ENCODE peak calls at places on chromosomes 16 and 17, in six cellular contexts. K is skeletal muscle cell, M is heart left ventricle, A is H4, B is BJ, V is WTC11. D is an unnamed sample.
A peak's percentile ranks its signal among the peaks of the same experiment; 100 is the strongest.

GRCh38 chr16:73216932-73217331 is 169.0 kb upstream of the ZFHX3 start:
- DNase-seq in K (no peak), A (no peak), B (no peak), M (no peak), V (no peak), D (no peak)

GRCh38 chr17:48604770-48605329 is at the start of gene HOXB6:
- DNase-seq in V (no peak), B (no peak), M (no peak), A (peak; percentile 69), K (no peak), D (no peak)

GRCh38 chr17:6048486-6048885 is 21.7 kb upstream of the WSCD1 start:
- DNase-seq in A (no peak), B (no peak), M (no peak), K (no peak), V (no peak), D (no peak)

GRCh38 chr17:78275355-78275754 is 43.9 kb downstream of the TMEM235 start:
- DNase-seq in V (no peak), B (no peak), K (no peak), A (no peak), M (no peak), D (no peak)

GRCh38 chr17:71975998-71976649 is 144.7 kb upstream of the SOX9 start:
- DNase-seq in V (peak; percentile 14), K (peak; percentile 89), A (peak; percentile 96), M (peak; percentile 69), B (peak; percentile 86), D (peak; percentile 70)

GRCh38 chr16:67161595-67162058 is 1.9 kb downstream of the FBXL8 start:
- DNase-seq in V (no peak), M (no peak), K (no peak), B (no peak), A (no peak), D (no peak)

GRCh38 chr17:37829446-37830142 is 84.7 kb upstream of the HNF1B start:
- DNase-seq in M (no peak), B (no peak), A (no peak), K (no peak), V (no peak), D (no peak)

GRCh38 chr16:79163666-79164377 is 436.7 kb downstream of the MAF start:
- DNase-seq in A (peak; percentile 47), K (no peak), M (no peak), B (no peak), V (no peak), D (no peak)

GRCh38 chr17:17042851-17043667 is 802 bp downstream of the MPRIP start:
- DNase-seq in K (no peak), M (no peak), V (no peak), B (no peak), A (no peak), D (no peak)

GRCh38 chr17:79808763-79809529 is 12.1 kb upstream of the CBX8 start:
- DNase-seq in K (no peak), M (no peak), V (no peak), B (no peak), A (peak; percentile 48), D (no peak)

GRCh38 chr16:23700093-23700492 is 12.9 kb downstream of the ERN2 start:
- DNase-seq in V (no peak), K (no peak), M (no peak), A (no peak), B (no peak), D (no peak)

GRCh38 chr17:17057057-17057551 is 14.8 kb downstream of the MPRIP start:
- DNase-seq in B (no peak), M (no peak), A (no peak), V (peak; percentile 10), K (no peak), D (no peak)

GRCh38 chr17:49469831-49470568 is 25.1 kb upstream of the NGFR start:
- DNase-seq in M (peak; percentile 17), K (no peak), B (no peak), A (no peak), V (peak; percentile 67), D (peak; percentile 31)

GRCh38 chr16:69314534-69314933 is 3.4 kb downstream of the VPS4A start:
- DNase-seq in A (no peak), V (no peak), M (no peak), K (no peak), B (no peak), D (no peak)

GRCh38 chr17:30104575-30105339 is 11.9 kb upstream of the NSRP1 start:
- DNase-seq in V (peak; percentile 78), B (no peak), K (peak; percentile 34), M (peak; percentile 78), A (peak; percentile 76), D (peak; percentile 33)

GRCh38 chr16:81128726-81129524 is 32.7 kb upstream of the GCSH start:
- DNase-seq in M (no peak), V (no peak), K (no peak), A (no peak), B (no peak), D (no peak)

GRCh38 chr17:75689441-75689873 is 22.3 kb downstream of the SAP30BP start:
- DNase-seq in K (no peak), M (no peak), V (no peak), B (no peak), A (no peak), D (no peak)

GRCh38 chr16:82603784-82604411 is 22.9 kb upstream of the CDH13 start:
- DNase-seq in A (peak; percentile 45), M (peak; percentile 52), K (peak; percentile 30), B (no peak), V (peak; percentile 59), D (peak; percentile 48)

GRCh38 chr17:44223574-44224046 is 4.1 kb upstream of the UBTF start:
- DNase-seq in K (no peak), V (no peak), M (no peak), A (no peak), B (no peak), D (peak; percentile 25)

GRCh38 chr17:20852541-20853370 is 190.1 kb downstream of the USP22 start:
- DNase-seq in V (peak; percentile 66), K (no peak), A (peak; percentile 25), M (peak; percentile 21), B (no peak), D (no peak)

GRCh38 chr17:73999246-73999645 is 204.2 kb upstream of the RPL38 start:
- DNase-seq in A (no peak), V (no peak), B (no peak), M (no peak), K (no peak), D (no peak)

GRCh38 chr17:57331423-57331822 is 75.1 kb downstream of the MSI2 start:
- DNase-seq in A (no peak), M (no peak), V (no peak), B (no peak), K (no peak), D (no peak)

GRCh38 chr17:77456951-77457548 is 316.3 kb downstream of the SEC14L1 start:
- DNase-seq in M (no peak), K (no peak), V (no peak), B (no peak), A (no peak), D (no peak)

GRCh38 chr17:53253956-53254597 is 568.6 kb upstream of the KIF2B start:
- DNase-seq in V (no peak), A (no peak), B (no peak), M (no peak), K (no peak), D (no peak)

GRCh38 chr17:15240617-15241016 is 24.5 kb downstream of the PMP22 start:
- DNase-seq in V (no peak), M (no peak), A (no peak), K (no peak), B (no peak), D (no peak)

GRCh38 chr17:30378191-30378796 is 433 bp upstream of the CPD start:
- DNase-seq in K (no peak), B (no peak), V (peak; percentile 25), M (peak; percentile 27), A (no peak), D (peak; percentile 54)

D was measured in amygdala.